ENCODE peak calls at places on chromosomes 3 and 15, in seven cellular contexts. R, Q, W, J, D, G and H are unnamed samples.

GRCh38 chr15:101047301-101047781 is 128.2 kb downstream of the LRRK1 start:
- DNase-seq in R (no peak), Q (no peak), W (no peak), J (no peak), D (no peak), G (no peak), H (no peak)

GRCh38 chr3:144197116-144197515 is 225.5 kb downstream of the DIPK2A start:
- DNase-seq in R (no peak), Q (no peak), W (no peak), J (no peak), D (no peak), G (no peak), H (no peak)

GRCh38 chr3:64889991-64890390 is 202.2 kb upstream of the ADAMTS9 start:
- DNase-seq in R (no peak), Q (no peak), W (no peak), J (no peak), D (no peak), G (no peak), H (no peak)

GRCh38 chr15:66580643-66581042 is 14.8 kb upstream of the LCTL start:
- DNase-seq in R (no peak), Q (peak), W (no peak), J (no peak), D (no peak), G (no peak), H (no peak)

GRCh38 chr15:58966698-58967097 is 20.8 kb upstream of the RNF111 start:
- DNase-seq in R (no peak), Q (peak), W (no peak), J (no peak), D (no peak), G (no peak), H (no peak)

GRCh38 chr3:25897019-25897418 is 107.1 kb downstream of the OXSM start:
- DNase-seq in R (peak), Q (peak), W (peak), J (no peak), D (no peak), G (no peak), H (no peak)

GRCh38 chr3:55692958-55693558 is 206.0 kb upstream of the WNT5A start:
- DNase-seq in R (no peak), Q (peak), W (no peak), J (no peak), D (no peak), G (no peak), H (no peak)

GRCh38 chr3:161310649-161311423 is 60.5 kb downstream of the SPTSSB start:
- DNase-seq in R (no peak), Q (no peak), W (no peak), J (no peak), D (peak), G (peak), H (no peak)

GRCh38 chr15:64180235-64180824 is 17.5 kb upstream of the PPIB start:
- DNase-seq in R (no peak), Q (no peak), W (no peak), J (no peak), D (no peak), G (no peak), H (no peak)

GRCh38 chr15:22873204-22873701 is 34.8 kb downstream of the NIPA2 start:
- DNase-seq in R (peak), Q (peak), W (no peak), J (no peak), D (no peak), G (no peak), H (no peak)

GRCh38 chr15:49225572-49226281 is 55.7 kb downstream of the GALK2 start:
- DNase-seq in R (peak), Q (peak), W (no peak), J (no peak), D (no peak), G (no peak), H (no peak)

GRCh38 chr3:142077859-142078500 is 71.4 kb downstream of the TFDP2 start:
- DNase-seq in R (no peak), Q (no peak), W (no peak), J (no peak), D (no peak), G (no peak), H (no peak)